ENCODE peak calls at places on chromosomes 5 and 9, in five cellular contexts. J is cardiac muscle cell, E is AG04450, H is spleen, M is sigmoid colon. G is an unnamed sample.

GRCh38 chr9:117734082-117734481 is 29.9 kb downstream of the TLR4 start:
- DNase-seq in H (no peak), J (no peak), E (no peak), M (no peak), G (no peak)

GRCh38 chr9:69145148-69145547 is 28.9 kb upstream of the TJP2 start:
- DNase-seq in J (no peak), H (no peak), M (no peak), E (no peak), G (no peak)

GRCh38 chr5:41517909-41518308 is 7.5 kb upstream of the PLCXD3 start:
- DNase-seq in M (no peak), J (peak), H (no peak), E (no peak), G (peak)

GRCh38 chr9:95018099-95018927 is 291.8 kb downstream of the AOPEP start:
- DNase-seq in M (peak), E (peak), H (no peak), J (peak), G (peak)

GRCh38 chr5:30856242-30856641 is 337.2 kb upstream of the CDH6 start:
- DNase-seq in J (no peak), M (no peak), E (no peak), H (no peak), G (no peak)

GRCh38 chr9:32399110-32399815 is 14.8 kb downstream of the ACO1 start:
- DNase-seq in J (no peak), H (no peak), E (no peak), M (no peak), G (no peak)

GRCh38 chr5:87776785-87777184 is 364.1 kb upstream of the CCNH start:
- DNase-seq in J (no peak), H (no peak), E (no peak), M (no peak), G (peak)

GRCh38 chr9:3087697-3088096 is 243.8 kb upstream of the PUM3 start:
- DNase-seq in J (no peak), E (no peak), H (no peak), M (no peak), G (no peak)

GRCh38 chr9:107285292-107285691 is 2.2 kb downstream of the RAD23B start:
- DNase-seq in H (no peak), E (no peak), M (no peak), J (no peak), G (no peak)
- H3K4me3 ChIP-seq in H (peak), E (peak), M (no peak), J (peak), G (peak)

GRCh38 chr9:107540167-107540566 is 50.6 kb upstream of the KLF4 start:
- DNase-seq in H (no peak), E (no peak), J (no peak), M (no peak), G (no peak)

GRCh38 chr9:107541523-107541922 is 52.0 kb upstream of the KLF4 start:
- DNase-seq in J (no peak), M (no peak), H (no peak), E (no peak), G (no peak)

GRCh38 chr9:107536462-107536861 is 46.9 kb upstream of the KLF4 start:
- DNase-seq in J (no peak), E (no peak), M (no peak), H (no peak), G (no peak)

GRCh38 chr9:107542401-107542800 is 52.8 kb upstream of the KLF4 start:
- DNase-seq in H (no peak), M (no peak), E (no peak), J (no peak), G (peak)

DNA sequence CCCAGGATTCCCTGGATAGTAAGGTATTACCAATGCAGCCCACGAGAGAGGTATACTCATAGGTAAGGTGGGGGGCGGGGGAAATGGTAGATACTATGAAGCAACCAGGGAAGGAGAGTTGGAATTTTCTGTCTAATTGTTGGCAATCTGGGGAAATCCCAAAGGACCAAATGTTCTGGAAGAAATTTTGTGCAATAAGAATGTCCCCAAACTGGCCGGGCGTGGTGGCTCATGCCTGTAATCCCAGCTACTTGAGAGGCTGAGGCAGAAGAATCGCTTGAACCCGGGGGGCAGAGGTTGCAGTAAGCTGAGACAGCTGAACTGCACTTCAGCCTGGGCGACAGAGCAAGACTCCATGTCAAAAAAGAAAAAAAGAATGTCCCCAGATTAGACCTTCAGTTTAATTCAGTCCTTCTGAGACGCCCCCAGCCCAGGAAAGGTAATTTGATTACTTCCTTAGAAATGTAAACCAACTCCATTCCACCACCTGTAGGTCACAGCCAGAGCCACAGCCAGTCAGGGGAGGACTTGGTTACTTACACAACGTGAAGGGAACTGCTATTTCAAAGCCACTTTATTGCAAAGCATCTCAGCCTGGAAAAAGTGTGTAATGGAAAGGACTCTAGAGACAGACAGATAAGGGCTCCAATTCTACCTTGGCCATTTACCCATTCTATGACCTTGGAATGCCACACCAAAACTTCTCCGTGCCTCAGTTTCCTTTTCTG is 50.0 kb upstream of the KLF4 start:
- DNase-seq in J (peak), H (no peak), E (no peak), M (peak), G (peak)
- TF ChIP-seq CTCF in J (no peak), H (no peak), E (no peak), M (no peak), G (no peak)

DNA sequence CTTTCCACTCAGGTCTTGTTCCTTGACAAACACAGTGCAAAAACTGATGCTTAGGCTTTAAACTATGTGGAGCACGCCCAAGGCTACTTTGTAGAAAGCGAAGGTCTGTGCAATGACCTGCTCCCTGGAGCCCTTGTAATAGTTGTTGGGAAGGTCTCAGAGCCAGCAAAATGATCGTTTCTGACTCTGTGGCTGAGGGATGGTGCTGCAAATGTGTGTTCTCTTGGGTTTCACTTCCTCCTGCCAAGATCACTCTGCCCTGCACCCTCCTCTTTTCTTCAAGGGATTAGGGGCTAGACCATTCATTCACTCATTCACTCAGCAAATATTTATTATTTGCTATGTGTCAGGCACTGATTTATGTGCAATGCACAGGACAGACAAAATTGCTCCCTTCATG is 249.7 kb upstream of the MAP3K1 start:
- DNase-seq in M (no peak), E (no peak), H (no peak), J (no peak), G (no peak)
- H3K4me3 ChIP-seq in M (no peak), E (no peak), H (no peak), J (no peak), G (no peak)

DNA sequence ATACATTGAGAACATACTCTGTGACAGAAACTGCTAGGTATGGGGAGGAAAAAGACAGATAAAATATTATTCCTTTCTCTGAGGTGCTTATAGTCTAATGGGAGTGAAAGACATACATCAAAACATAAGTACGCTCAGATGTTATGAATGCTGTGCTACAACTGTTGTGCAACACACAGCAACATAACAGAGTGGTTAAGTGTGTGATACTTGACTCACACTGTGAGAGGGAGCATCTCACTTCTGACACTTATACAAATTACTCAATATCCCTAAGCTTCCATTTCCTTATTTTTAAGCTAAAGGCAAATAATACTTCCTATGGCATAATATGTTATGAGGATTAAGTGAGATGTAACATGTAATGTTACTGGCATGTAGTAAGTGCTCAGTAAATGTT is 110.6 kb upstream of the FER start:
- DNase-seq in H (no peak), M (no peak), J (no peak), E (no peak), G (peak)
- TF ChIP-seq CTCF in H (no peak), M (no peak), J (no peak), E (no peak), G (no peak)

DNA sequence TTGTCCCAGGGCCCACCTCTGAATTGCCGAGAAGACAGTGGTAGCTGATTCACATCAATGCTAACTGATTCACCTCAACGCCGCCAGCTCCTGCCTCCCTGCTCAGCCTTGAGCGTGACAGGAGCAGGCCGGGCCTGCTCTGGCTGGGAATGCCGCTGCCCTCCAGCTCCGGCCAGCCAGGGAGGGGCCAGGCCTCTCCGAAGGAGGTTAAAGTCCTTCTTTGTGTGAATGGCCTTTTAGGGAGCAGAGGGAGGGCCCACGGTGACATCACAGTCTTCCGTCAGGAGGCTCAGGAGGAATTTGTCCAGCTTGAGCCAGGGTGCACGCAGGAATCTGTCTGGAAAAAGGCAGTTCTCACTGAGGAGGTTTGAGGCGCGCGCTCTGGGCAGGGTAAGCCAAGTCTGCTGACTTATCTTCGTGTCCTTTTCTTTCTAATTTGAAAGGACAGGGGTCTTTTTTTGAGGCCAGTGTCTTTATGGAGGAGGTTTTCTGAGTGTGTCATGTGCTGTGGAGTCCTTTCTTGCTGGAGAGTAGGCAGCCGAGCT is 82.7 kb downstream of the C9orf152 start:
- DNase-seq in H (peak), E (peak), J (peak), M (peak), G (no peak)
- H3K4me3 ChIP-seq in H (no peak), E (peak), J (peak), M (peak), G (no peak)

DNA sequence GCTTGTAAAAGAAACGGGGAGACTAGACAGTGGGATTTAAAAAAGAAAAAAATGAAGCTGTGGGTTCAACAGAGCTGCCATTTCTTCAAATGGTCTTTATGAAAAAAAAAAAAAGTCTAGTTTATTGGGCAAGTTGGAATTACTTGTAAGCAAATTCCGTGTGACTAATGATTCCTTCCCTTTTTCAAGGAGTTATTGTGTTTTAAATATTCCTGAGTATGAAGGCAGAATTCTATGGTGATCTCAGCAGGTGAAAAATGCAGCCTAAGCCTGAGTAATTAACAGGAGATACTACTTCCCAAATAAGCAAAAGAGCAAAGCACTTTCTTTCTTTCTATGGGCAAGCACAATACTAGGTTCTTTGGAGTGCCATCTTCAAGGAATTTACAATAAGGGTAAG is 481.9 kb downstream of the ZNF608 start:
- DNase-seq in M (no peak), J (no peak), E (peak), H (no peak), G (peak)
- TF ChIP-seq CTCF in M (no peak), J (no peak), E (no peak), H (no peak), G (no peak)

G was measured in epithelial cell of esophagus.